ENCODE peak calls at places on chromosomes 7 and 10, in four cellular contexts. B, A, H and O are unnamed samples.
A peak's percentile ranks its signal among the peaks of the same experiment; 100 is the strongest.

GRCh38 chr10:26025500-26025899 is 91.5 kb downstream of the MYO3A start:
- DNase-seq in B (no peak), H (no peak), A (no peak), O (no peak)

GRCh38 chr7:23377134-23377533 is 78.0 kb downstream of the MALSU1 start:
- DNase-seq in H (no peak), B (no peak), A (no peak), O (no peak)

GRCh38 chr10:6514844-6515780 is 65.0 kb downstream of the PRKCQ start:
- DNase-seq in H (no peak), A (peak; percentile 67), B (no peak), O (no peak)

GRCh38 chr7:146096994-146097393 is 19.6 kb upstream of the CNTNAP2 start:
- DNase-seq in A (no peak), H (no peak), B (no peak), O (peak; percentile 66)

GRCh38 chr7:126778101-126778500 is 474.6 kb downstream of the GRM8 start:
- DNase-seq in A (no peak), H (no peak), B (no peak), O (peak; percentile 5)

GRCh38 chr10:15238553-15239335 is 70.3 kb upstream of the NMT2 start:
- DNase-seq in B (no peak), A (no peak), H (no peak), O (no peak)

GRCh38 chr10:115653473-115653872 is 560.3 kb downstream of the ATRNL1 start:
- DNase-seq in B (no peak), H (no peak), A (no peak), O (no peak)

GRCh38 chr10:122163182-122164027 is 107.7 kb upstream of the BTBD16 start:
- DNase-seq in H (no peak), A (no peak), B (peak; percentile 71), O (peak; percentile 87)

GRCh38 chr7:155071916-155072315 is 1.8 kb downstream of the HTR5A start:
- DNase-seq in B (no peak), A (no peak), H (no peak), O (no peak)

GRCh38 chr10:104694074-104694473 is 53.0 kb downstream of the SORCS3 start:
- DNase-seq in H (no peak), A (no peak), B (no peak), O (no peak)

GRCh38 chr10:6204063-6204340 is 1.3 kb downstream of the PFKFB3 start:
- DNase-seq in B (peak; percentile 32), A (no peak), H (no peak), O (no peak)

GRCh38 chr7:143395187-143396149 is 13.2 kb downstream of the EPHA1 start:
- DNase-seq in H (no peak), B (no peak), A (no peak), O (no peak)

GRCh38 chr10:3828404-3829192 is 43.6 kb upstream of the KLF6 start:
- DNase-seq in H (no peak), A (peak; percentile 66), B (no peak), O (no peak)

GRCh38 chr7:44678468-44679179 is 70.0 kb upstream of the ZMIZ2 start:
- DNase-seq in A (peak; percentile 28), H (no peak), B (no peak), O (no peak)